ENCODE peak calls at places on chromosomes 2 and 18, in eight cellular contexts. T is mucosa of descending colon, Q is upper lobe of right lung, L is WTC11, R is heart right ventricle, O is A673, J is Peyer's patch, A is ascending aorta. X is an unnamed sample.

GRCh38 chr2:237640493-237640998 is 13.2 kb downstream of the LRRFIP1 start:
- DNase-seq in Q (no peak), L (no peak), T (no peak), O (no peak), J (no peak), A (no peak), R (no peak), X (no peak)

GRCh38 chr2:119142822-119143221 is 15.7 kb downstream of the C1QL2 start:
- DNase-seq in Q (no peak), O (no peak), A (no peak), J (no peak), R (no peak), T (no peak), L (no peak), X (no peak)

GRCh38 chr2:234241656-234242445 is 191.3 kb downstream of the SPP2 start:
- DNase-seq in Q (no peak), O (peak), L (no peak), R (no peak), A (no peak), J (no peak), T (no peak), X (no peak)

GRCh38 chr2:85397925-85398331 is 12.2 kb downstream of the CAPG start:
- DNase-seq in L (no peak), J (peak), R (no peak), A (no peak), T (no peak), Q (peak), O (no peak), X (no peak)

GRCh38 chr18:61992923-61993322 is 100.1 kb upstream of the RNF152 start:
- DNase-seq in T (no peak), J (no peak), A (no peak), L (no peak), Q (no peak), R (no peak), O (peak), X (no peak)

GRCh38 chr2:172925600-172925999 is 150.0 kb upstream of the MAP3K20 start:
- DNase-seq in L (no peak), O (no peak), J (no peak), T (no peak), Q (no peak), R (no peak), A (no peak), X (no peak)

GRCh38 chr18:3051718-3052410 is 38.9 kb upstream of the LPIN2 start:
- DNase-seq in T (peak), Q (no peak), O (no peak), J (peak), L (no peak), R (no peak), A (no peak), X (no peak)

GRCh38 chr2:2746731-2747130 is 415.7 kb upstream of the MYT1L start:
- DNase-seq in J (peak), O (no peak), L (no peak), R (no peak), Q (no peak), A (no peak), T (no peak), X (no peak)

GRCh38 chr2:171852489-171852888 is 41.6 kb downstream of the SLC25A12 start:
- DNase-seq in L (no peak), A (no peak), Q (no peak), T (no peak), J (no peak), O (no peak), R (no peak), X (no peak)

GRCh38 chr2:105136394-105136793 is 98.5 kb downstream of the MRPS9 start:
- DNase-seq in T (no peak), J (no peak), A (no peak), O (no peak), Q (no peak), L (no peak), R (no peak), X (no peak)

GRCh38 chr18:3140342-3140741 is 79.4 kb downstream of the MYOM1 start:
- DNase-seq in A (no peak), J (no peak), Q (no peak), T (no peak), O (no peak), L (no peak), R (no peak), X (no peak)

GRCh38 chr2:222982010-222982908 is 69.7 kb upstream of the KCNE4 start:
- DNase-seq in R (no peak), L (peak), A (no peak), T (no peak), Q (no peak), J (no peak), O (peak), X (peak)

GRCh38 chr2:26584191-26584590 is 57.0 kb downstream of the CIB4 start:
- DNase-seq in O (no peak), Q (peak), R (no peak), L (peak), T (no peak), J (no peak), A (no peak), X (no peak)

GRCh38 chr2:160087854-160088745 is 25.7 kb upstream of the PLA2R1 start:
- DNase-seq in R (no peak), J (no peak), O (peak), L (no peak), Q (no peak), A (no peak), T (no peak), X (no peak)
- TF ChIP-seq CTCF in R (no peak), J (no peak), O (peak), L (no peak), Q (peak), A (no peak), T (no peak), X (no peak)

GRCh38 chr18:58493070-58493469 is 135.8 kb downstream of the ALPK2 start:
- DNase-seq in A (no peak), L (no peak), T (no peak), R (no peak), J (no peak), Q (no peak), O (no peak), X (no peak)

GRCh38 chr18:58491113-58491696 is 137.7 kb downstream of the ALPK2 start:
- DNase-seq in Q (no peak), O (no peak), A (no peak), L (no peak), R (no peak), J (no peak), T (no peak), X (no peak)

GRCh38 chr18:58493516-58494253 is 135.2 kb downstream of the ALPK2 start:
- DNase-seq in A (no peak), J (peak), Q (peak), T (peak), L (peak), O (peak), R (peak), X (peak)

GRCh38 chr18:58490238-58490637 is 138.7 kb downstream of the ALPK2 start:
- DNase-seq in R (no peak), L (no peak), O (no peak), Q (no peak), A (no peak), T (peak), J (peak), X (no peak)

DNA sequence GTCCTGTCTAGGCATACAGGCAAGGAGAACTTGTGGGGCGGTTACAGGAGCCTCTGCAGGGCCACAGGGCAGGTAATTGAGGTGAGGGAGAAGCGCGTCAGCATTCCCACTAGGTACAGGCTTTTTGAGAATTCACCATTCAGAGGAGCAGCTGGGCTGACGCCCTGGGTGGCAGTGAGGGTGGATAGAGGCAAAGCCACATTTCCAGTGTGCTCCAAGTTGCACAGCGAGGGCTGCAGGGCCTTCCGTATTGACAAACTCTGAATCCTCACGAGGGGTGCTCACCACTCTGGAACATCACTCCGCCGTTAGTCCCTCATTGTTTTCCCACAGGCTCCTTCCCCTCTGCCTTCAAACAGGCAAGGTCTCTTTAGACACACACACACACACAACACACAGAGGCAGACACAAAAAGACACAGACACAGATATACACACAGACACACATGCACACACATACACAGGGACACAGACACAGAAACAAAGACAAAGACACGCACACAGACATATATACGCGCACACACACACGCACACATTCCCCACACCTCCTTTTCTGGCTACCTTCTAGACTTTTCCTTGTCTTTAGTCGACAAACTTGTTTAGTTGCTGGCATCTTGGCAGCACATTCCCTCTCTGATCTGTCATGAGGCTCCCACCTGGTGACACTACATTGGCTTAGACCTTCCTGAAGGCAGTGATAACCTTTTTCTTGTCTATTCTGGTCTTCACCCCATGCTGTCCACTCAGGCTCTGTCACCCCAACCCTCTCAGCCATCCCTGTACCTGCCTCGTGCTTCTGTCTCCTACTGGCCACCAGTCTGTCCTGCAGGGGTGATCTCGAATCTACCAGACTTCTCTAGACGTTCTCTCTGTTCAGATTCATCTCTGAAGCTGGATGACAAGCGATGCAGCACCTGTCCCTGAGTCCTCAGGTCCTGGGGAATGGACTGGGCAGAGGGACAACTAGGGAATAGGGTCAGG is 136.8 kb downstream of the ALPK2 start:
- DNase-seq in J (no peak), T (no peak), L (no peak), O (no peak), R (no peak), Q (no peak), A (no peak), X (no peak)
- TF ChIP-seq CTCF in J (no peak), T (no peak), L (no peak), O (no peak), R (no peak), Q (no peak), A (no peak), X (no peak)

GRCh38 chr18:54203914-54204313 is 20.6 kb downstream of the MBD2 start:
- DNase-seq in J (no peak), R (no peak), O (peak), L (no peak), Q (no peak), A (no peak), T (no peak), X (no peak)
- TF ChIP-seq CTCF in J (no peak), R (no peak), O (no peak), L (no peak), Q (no peak), A (no peak), T (no peak), X (no peak)

GRCh38 chr18:7566587-7567486 is at the start of gene PTPRM:
- DNase-seq in A (peak), T (peak), O (peak), J (peak), L (peak), R (peak), Q (peak), X (peak)
- TF ChIP-seq CTCF in A (no peak), T (peak), O (no peak), J (no peak), L (peak), R (peak), Q (no peak), X (no peak)

GRCh38 chr2:8539743-8540551 is 141.9 kb upstream of the ID2 start:
- DNase-seq in Q (no peak), L (no peak), T (no peak), O (no peak), A (no peak), R (no peak), J (no peak), X (no peak)
- TF ChIP-seq CTCF in Q (no peak), L (no peak), T (peak), O (no peak), A (no peak), R (peak), J (no peak), X (no peak)